ENCODE peak calls at places on chromosomes 11 and 22, in four cellular contexts. B is IMR-90, F is K562, Z is H1. U is an unnamed sample.

GRCh38 chr22:47012589-47013365 is 250.3 kb downstream of the TBC1D22A start:
- DNase-seq in Z (no peak), B (peak), F (peak), U (no peak)

GRCh38 chr11:7252683-7253213 is 1.0 kb downstream of the SYT9 start:
- DNase-seq in Z (peak), B (no peak), F (no peak), U (no peak)

GRCh38 chr11:28618426-28618825 is 510.2 kb downstream of the METTL15 start:
- DNase-seq in F (no peak), Z (no peak), B (peak), U (no peak)

GRCh38 chr11:117466966-117467365 is 139.3 kb downstream of the CEP164 start:
- DNase-seq in F (no peak), B (no peak), Z (no peak), U (no peak)

GRCh38 chr22:23534201-23534850 is 45.8 kb downstream of the IGLL1 start:
- DNase-seq in F (no peak), B (no peak), Z (no peak), U (no peak)

GRCh38 chr11:6941970-6942369 is 15.7 kb downstream of the ZNF215 start:
- DNase-seq in B (no peak), Z (no peak), F (no peak), U (no peak)

GRCh38 chr11:1194231-1194976 is 28.5 kb upstream of the MUC5B start:
- DNase-seq in F (no peak), Z (no peak), B (no peak), U (no peak)

GRCh38 chr11:27139742-27140141 is 99.1 kb downstream of the BBOX1 start:
- DNase-seq in F (no peak), Z (no peak), B (peak), U (no peak)

GRCh38 chr11:46865340-46865739 is 19.3 kb upstream of the CKAP5 start:
- DNase-seq in Z (no peak), F (no peak), B (peak), U (no peak)
- TF ChIP-seq CHD1 in Z (no peak), F (no peak), B (no peak), U (no peak)

GRCh38 chr11:100835854-100836253 is 148.8 kb downstream of the ARHGAP42 start:
- DNase-seq in B (no peak), F (no peak), Z (no peak), U (no peak)
- TF ChIP-seq CHD1 in B (no peak), F (no peak), Z (no peak), U (no peak)

GRCh38 chr11:46837860-46838259 is 8.2 kb downstream of the CKAP5 start:
- DNase-seq in F (no peak), B (no peak), Z (no peak), U (no peak)

GRCh38 chr11:46836431-46836830 is 9.6 kb downstream of the CKAP5 start:
- DNase-seq in Z (no peak), B (no peak), F (no peak), U (no peak)

GRCh38 chr11:46838501-46838900 is 7.6 kb downstream of the CKAP5 start:
- DNase-seq in F (no peak), B (no peak), Z (peak), U (no peak)

GRCh38 chr11:46827995-46828394 is 18.1 kb downstream of the CKAP5 start:
- DNase-seq in Z (no peak), F (no peak), B (peak), U (no peak)

DNA sequence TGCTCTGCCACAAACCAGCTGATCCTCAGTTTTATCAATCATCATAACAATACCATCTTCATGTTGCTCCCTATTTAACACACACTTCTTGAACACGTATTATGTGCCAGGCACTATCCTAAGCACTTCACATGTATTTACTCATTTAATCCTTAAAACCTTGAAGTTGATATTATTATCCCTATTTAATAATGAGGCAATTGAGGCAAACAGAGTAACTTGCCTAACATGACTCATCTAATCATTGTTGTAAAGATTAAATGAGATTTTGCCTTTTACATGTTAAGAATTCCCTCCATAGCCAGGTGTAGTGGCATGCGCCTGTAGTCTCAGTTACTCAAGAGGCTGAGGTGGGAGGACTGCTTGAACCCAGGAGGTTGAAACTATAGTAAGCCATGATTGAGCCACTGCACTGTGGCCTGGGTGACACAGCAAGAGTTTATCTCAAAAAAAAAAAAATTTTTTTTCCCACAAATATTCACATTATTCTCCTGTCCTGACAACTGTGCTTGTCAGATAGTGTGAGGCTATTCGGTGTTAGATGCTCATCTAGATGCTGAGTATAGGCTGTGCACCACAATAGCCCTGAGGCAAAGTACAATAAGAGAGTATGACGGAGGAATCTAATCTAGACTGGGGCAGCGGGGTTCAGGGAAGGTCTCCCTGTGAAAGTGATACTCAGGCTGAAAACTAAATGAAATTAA is 13.4 kb downstream of the CKAP5 start:
- DNase-seq in F (peak), B (no peak), Z (no peak), U (no peak)
- TF ChIP-seq CHD1 in F (no peak), B (no peak), Z (no peak), U (no peak)

GRCh38 chr22:49349181-49349835 is 478.4 kb downstream of the BRD1 start:
- DNase-seq in Z (no peak), F (no peak), B (no peak), U (no peak)
- TF ChIP-seq CHD1 in Z (no peak), F (no peak), B (no peak), U (no peak)

GRCh38 chr22:42401562-42402334 is 30.5 kb downstream of the NFAM1 start:
- DNase-seq in F (no peak), Z (no peak), B (no peak), U (no peak)
- TF ChIP-seq CHD1 in F (no peak), Z (no peak), B (no peak), U (no peak)

GRCh38 chr22:36608987-36609386 is 80.0 kb upstream of the EIF3D start:
- DNase-seq in B (no peak), F (no peak), Z (no peak), U (no peak)

GRCh38 chr22:36611241-36611976 is 82.4 kb upstream of the EIF3D start:
- DNase-seq in F (no peak), B (no peak), Z (no peak), U (no peak)

GRCh38 chr22:36612458-36612857 is 83.5 kb upstream of the EIF3D start:
- DNase-seq in Z (no peak), B (peak), F (no peak), U (no peak)

GRCh38 chr22:36610567-36610966 is 81.6 kb upstream of the EIF3D start:
- DNase-seq in B (no peak), Z (no peak), F (no peak), U (no peak)

DNA sequence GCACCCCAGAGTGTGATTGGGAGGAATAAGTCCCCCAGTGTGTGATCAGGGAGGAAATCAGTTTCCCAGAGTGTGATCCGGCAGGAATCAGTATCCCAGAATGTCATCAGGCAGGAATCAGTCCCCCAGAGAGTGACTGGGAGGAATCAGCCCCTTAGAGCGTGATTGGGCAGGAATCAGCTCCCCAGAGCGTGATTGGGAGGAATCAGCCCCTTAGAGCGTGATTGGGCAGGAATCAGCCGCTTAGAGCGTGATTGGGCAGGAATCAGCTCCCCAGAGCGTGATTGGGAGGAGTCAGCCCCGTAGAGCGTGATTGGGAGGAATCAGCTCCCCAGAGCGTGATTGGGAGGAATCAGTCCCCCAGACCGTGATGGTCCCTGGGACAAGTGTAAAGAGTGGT is 81.1 kb upstream of the EIF3D start:
- DNase-seq in B (no peak), Z (no peak), F (no peak), U (no peak)
- TF ChIP-seq CHD1 in B (no peak), Z (no peak), F (no peak), U (no peak)

GRCh38 chr22:33917744-33918406 is 2.4 kb downstream of the LARGE1 start:
- DNase-seq in F (no peak), B (peak), Z (no peak), U (peak)

GRCh38 chr22:33918676-33919590 is 1.3 kb downstream of the LARGE1 start:
- DNase-seq in B (peak), Z (no peak), F (no peak), U (no peak)

GRCh38 chr22:33920927-33921575 is 775 bp upstream of the LARGE1 start:
- DNase-seq in F (peak), B (peak), Z (peak), U (peak)

GRCh38 chr22:33921576-33922181 is 1.4 kb upstream of the LARGE1 start:
- DNase-seq in B (peak), Z (peak), F (no peak), U (no peak)

DNA sequence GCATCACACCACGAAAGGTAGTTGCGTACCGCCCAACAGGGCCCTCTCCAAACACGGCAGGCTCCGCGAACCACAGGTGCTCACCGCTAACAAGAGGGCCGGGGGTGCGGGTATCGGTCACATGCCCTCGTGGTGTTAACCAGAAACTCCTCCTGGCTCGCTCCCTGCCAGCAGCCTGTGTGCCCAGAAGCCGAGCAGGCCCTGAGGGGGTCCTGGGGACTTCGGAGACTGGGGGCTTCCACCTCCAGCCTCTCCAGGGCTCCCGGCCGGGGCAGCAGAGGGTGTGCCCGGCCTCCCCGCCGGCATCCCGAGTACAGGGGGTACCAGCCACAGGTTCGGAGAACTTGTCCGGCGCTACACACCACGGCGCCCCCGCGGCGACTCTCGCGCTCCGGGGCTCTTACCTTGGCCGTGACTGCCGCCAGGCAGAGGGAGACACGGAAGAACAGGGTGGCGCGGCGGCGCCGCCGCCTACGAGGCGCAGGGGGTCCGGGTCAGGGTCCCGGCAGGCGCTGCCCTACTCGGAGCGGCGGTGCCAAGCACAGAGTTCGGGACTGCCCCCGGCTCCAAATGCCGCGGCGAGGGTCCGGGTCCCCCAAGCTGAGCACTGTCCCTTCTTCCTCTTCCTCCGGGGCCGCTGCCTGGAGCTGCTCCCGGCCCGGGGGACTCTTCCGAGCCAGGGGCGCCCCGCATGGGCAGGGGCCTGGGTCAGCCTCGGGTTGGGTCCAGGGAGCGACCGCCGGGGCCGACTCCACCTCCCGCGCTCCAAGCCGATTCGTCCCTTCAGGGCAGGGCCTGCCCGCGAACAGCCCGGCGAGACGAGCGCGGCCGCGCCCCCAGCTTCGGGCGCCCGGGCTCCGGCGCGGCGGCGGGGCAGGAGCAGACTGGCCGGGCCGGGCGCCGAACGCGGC is at the start of gene LARGE1:
- DNase-seq in F (no peak), B (peak), Z (peak), U (no peak)
- TF ChIP-seq CHD1 in F (no peak), B (no peak), Z (no peak), U (no peak)

GRCh38 chr22:37166675-37167066 is 17.0 kb upstream of the IL2RB start:
- DNase-seq in B (peak), F (peak), Z (peak), U (no peak)
- TF ChIP-seq CHD1 in B (no peak), F (no peak), Z (no peak), U (no peak)

U was measured in GM12878.